ENCODE peak calls at places on chromosomes 4 and X, in five cellular contexts. One of them, this sample, is unnamed.

GRCh38 chr4:25767877-25768475 is 94.8 kb downstream of the SEL1L3 start:
- DNase-seq in fibroblast of lung: peak
- DNase-seq in heart left ventricle: peak
- DNase-seq in HepG2: peak
- DNase-seq in A549: peak
- DNase-seq in this sample: peak

GRCh38 chr4:54545663-54546424 is 111.9 kb upstream of the KIT start:
- DNase-seq in fibroblast of lung: no peak
- DNase-seq in heart left ventricle: no peak
- DNase-seq in HepG2: no peak
- DNase-seq in A549: no peak
- DNase-seq in this sample: no peak

GRCh38 chrX:134990475-134991473 is at the start of gene SMIM10:
- DNase-seq in fibroblast of lung: peak
- DNase-seq in heart left ventricle: peak
- DNase-seq in HepG2: no peak
- DNase-seq in A549: peak
- DNase-seq in this sample: peak

GRCh38 chr4:124937993-124938392 is 225.5 kb upstream of the ANKRD50 start:
- DNase-seq in fibroblast of lung: no peak
- DNase-seq in heart left ventricle: no peak
- DNase-seq in HepG2: no peak
- DNase-seq in A549: no peak
- DNase-seq in this sample: no peak

GRCh38 chrX:71053217-71053621 is 14.9 kb downstream of the SNX12 start:
- DNase-seq in fibroblast of lung: peak
- DNase-seq in heart left ventricle: peak
- DNase-seq in HepG2: no peak
- DNase-seq in A549: no peak
- DNase-seq in this sample: no peak

GRCh38 chr4:7886250-7886973 is 53.2 kb downstream of the AFAP1 start:
- DNase-seq in fibroblast of lung: no peak
- DNase-seq in heart left ventricle: no peak
- DNase-seq in HepG2: no peak
- DNase-seq in A549: no peak
- DNase-seq in this sample: no peak

GRCh38 chr4:152255437-152255836 is 280.5 kb downstream of the FBXW7 start:
- DNase-seq in fibroblast of lung: peak
- DNase-seq in heart left ventricle: no peak
- DNase-seq in HepG2: no peak
- DNase-seq in A549: no peak
- DNase-seq in this sample: no peak

GRCh38 chr4:41214158-41215146 is at the start of gene APBB2:
- DNase-seq in fibroblast of lung: peak
- DNase-seq in heart left ventricle: peak
- DNase-seq in HepG2: peak
- DNase-seq in A549: peak
- DNase-seq in this sample: peak

GRCh38 chr4:75633846-75634245 is 3.5 kb upstream of the CDKL2 start:
- DNase-seq in fibroblast of lung: peak
- DNase-seq in heart left ventricle: no peak
- DNase-seq in HepG2: no peak
- DNase-seq in A549: no peak
- DNase-seq in this sample: no peak
- H3K4me3 ChIP-seq in fibroblast of lung: no peak
- H3K4me3 ChIP-seq in heart left ventricle: no peak
- H3K4me3 ChIP-seq in HepG2: no peak
- H3K4me3 ChIP-seq in A549: no peak
- H3K4me3 ChIP-seq in this sample: no peak

GRCh38 chr4:70778888-70779422 is 57.2 kb downstream of the RUFY3 start:
- DNase-seq in fibroblast of lung: peak
- DNase-seq in heart left ventricle: no peak
- DNase-seq in HepG2: no peak
- DNase-seq in A549: no peak
- DNase-seq in this sample: no peak
- H3K27ac ChIP-seq in fibroblast of lung: no peak
- H3K27ac ChIP-seq in heart left ventricle: no peak
- H3K27ac ChIP-seq in HepG2: no peak
- H3K27ac ChIP-seq in A549: no peak
- H3K27ac ChIP-seq in this sample: peak

GRCh38 chr4:80619070-80619674 is 283.6 kb downstream of the CFAP299 start:
- DNase-seq in fibroblast of lung: peak
- DNase-seq in heart left ventricle: no peak
- DNase-seq in HepG2: peak
- DNase-seq in A549: peak
- DNase-seq in this sample: no peak
- TF ChIP-seq CTCF in fibroblast of lung: no peak
- TF ChIP-seq CTCF in heart left ventricle: no peak
- TF ChIP-seq CTCF in HepG2: no peak
- TF ChIP-seq CTCF in A549: peak
- TF ChIP-seq CTCF in this sample: no peak

DNA sequence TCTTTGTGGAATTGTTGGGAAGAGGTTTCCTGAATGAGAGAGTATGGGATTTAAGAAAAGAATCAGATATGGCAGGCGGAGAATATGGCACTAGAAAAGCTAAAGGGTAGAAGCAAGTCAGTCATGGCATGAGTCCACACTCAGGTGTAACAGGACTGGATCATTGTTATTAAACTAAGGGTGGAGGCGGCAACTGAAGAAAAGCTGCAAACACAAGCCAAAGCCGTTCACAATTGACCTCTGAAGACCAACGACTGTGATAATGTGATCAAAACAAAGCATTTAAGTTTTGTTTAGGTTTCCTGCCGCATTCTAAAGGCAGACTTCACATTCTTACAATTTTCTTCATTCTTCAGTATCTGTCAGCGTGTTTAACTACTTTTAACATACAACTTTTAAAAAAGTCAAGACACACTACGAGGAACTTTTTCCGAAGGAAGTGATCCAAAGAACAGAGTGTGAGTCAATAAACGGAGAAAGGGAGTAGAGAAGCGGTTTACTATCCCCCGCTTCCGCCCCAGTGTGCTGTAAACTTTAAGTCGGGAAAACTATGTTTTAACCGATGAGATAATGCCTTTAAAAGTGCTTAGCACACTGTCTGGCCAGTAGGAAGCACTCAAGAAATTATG is 939 bp upstream of the SLAIN2 start:
- DNase-seq in fibroblast of lung: peak
- DNase-seq in heart left ventricle: no peak
- DNase-seq in HepG2: no peak
- DNase-seq in A549: no peak
- DNase-seq in this sample: no peak
- H3K4me3 ChIP-seq in fibroblast of lung: peak
- H3K4me3 ChIP-seq in heart left ventricle: peak
- H3K4me3 ChIP-seq in HepG2: peak
- H3K4me3 ChIP-seq in A549: peak
- H3K4me3 ChIP-seq in this sample: peak